ENCODE peak calls at places on chromosomes 12 and 14, in eight cellular contexts. G is tibial nerve; R is stimulated activated CD8-positive, alpha-beta memory T cell treated with anti-CD3 and anti-CD28 coated beads, Interleukin-7, amount 100 ng/mL, for 1 hour; M is NCI-H2081; J is neuronal stem cell; C is Ammon's horn; W is LoVo; S is GM10248. Q is an unnamed sample.

GRCh38 chr12:53788892-53789291 is 37.1 kb upstream of the CISTR start:
- DNase-seq in J (no peak), G (no peak), W (no peak), S (no peak), M (no peak), C (no peak), R (no peak), Q (no peak)

GRCh38 chr12:45165284-45165683 is 50.6 kb upstream of the ANO6 start:
- DNase-seq in W (no peak), R (no peak), G (no peak), J (no peak), C (no peak), M (no peak), S (no peak), Q (peak)

GRCh38 chr12:109719123-109720022 is 5.7 kb downstream of the FAM222A start:
- DNase-seq in C (no peak), W (no peak), S (no peak), G (no peak), M (no peak), R (no peak), J (no peak), Q (peak)

GRCh38 chr12:6030081-6030480 is 85.0 kb upstream of the ANO2 start:
- DNase-seq in R (no peak), J (no peak), C (no peak), S (no peak), W (no peak), M (no peak), G (no peak), Q (no peak)

GRCh38 chr12:54723653-54724256 is 75.6 kb upstream of the DCD start:
- DNase-seq in J (no peak), G (no peak), R (no peak), S (no peak), W (peak), M (no peak), C (peak), Q (peak)

GRCh38 chr12:47754126-47754525 is 4.6 kb downstream of the RAPGEF3 start:
- DNase-seq in R (no peak), C (no peak), M (no peak), W (no peak), J (no peak), S (no peak), G (no peak), Q (peak)

GRCh38 chr12:119803391-119803791 is 73.7 kb downstream of the CIT start:
- DNase-seq in G (no peak), J (peak), M (no peak), R (no peak), C (peak), W (no peak), S (no peak), Q (no peak)

GRCh38 chr14:87989613-87990299 is 3.2 kb downstream of the GALC start:
- DNase-seq in M (no peak), R (no peak), W (peak), G (no peak), S (no peak), C (no peak), J (no peak), Q (no peak)

GRCh38 chr14:69464829-69465228 is 19.7 kb upstream of the PLEKHD1 start:
- DNase-seq in S (no peak), G (no peak), M (no peak), R (no peak), J (no peak), W (peak), C (no peak), Q (no peak)

GRCh38 chr12:57280234-57281062 is 29.5 kb upstream of the STAC3 start:
- DNase-seq in C (peak), S (peak), G (no peak), J (no peak), W (peak), M (no peak), R (peak), Q (peak)

GRCh38 chr12:48351022-48351708 is 446 bp upstream of the ZNF641 start:
- DNase-seq in W (peak), S (no peak), C (no peak), J (peak), M (no peak), G (peak), R (no peak), Q (no peak)

GRCh38 chr12:120783197-120783596 is 57.6 kb downstream of the ACADS start:
- DNase-seq in W (no peak), R (no peak), J (no peak), C (no peak), M (no peak), G (no peak), S (no peak), Q (no peak)

GRCh38 chr12:102300824-102301461 is 103.3 kb upstream of the PMCH start:
- DNase-seq in C (no peak), G (no peak), M (peak), R (no peak), S (peak), J (no peak), W (peak), Q (peak)

GRCh38 chr14:93824076-93824475 is 35.8 kb upstream of the PRIMA1 start:
- DNase-seq in S (no peak), C (no peak), M (no peak), R (no peak), J (no peak), G (no peak), W (no peak), Q (no peak)

GRCh38 chr14:96581026-96581425 is 78.8 kb downstream of the PAPOLA start:
- DNase-seq in M (no peak), W (no peak), C (no peak), S (no peak), J (no peak), G (no peak), R (no peak), Q (no peak)

GRCh38 chr14:26765768-26766550 is 168.1 kb upstream of the NOVA1 start:
- DNase-seq in C (no peak), S (no peak), G (peak), W (no peak), R (no peak), M (no peak), J (peak), Q (peak)

GRCh38 chr12:108701779-108702435 is 29.4 kb downstream of the CORO1C start:
- DNase-seq in R (no peak), J (no peak), S (no peak), G (no peak), W (no peak), M (no peak), C (no peak), Q (peak)

GRCh38 chr14:89025581-89026236 is 201.3 kb downstream of the TTC8 start:
- DNase-seq in C (no peak), S (no peak), J (no peak), W (no peak), G (no peak), R (no peak), M (no peak), Q (no peak)

GRCh38 chr12:90245396-90245795 is 536.8 kb upstream of the ATP2B1 start:
- DNase-seq in C (peak), S (no peak), W (no peak), R (no peak), M (no peak), J (no peak), G (no peak), Q (peak)

GRCh38 chr12:26823391-26823790 is 9.6 kb downstream of the ITPR2 start:
- DNase-seq in S (no peak), G (no peak), M (no peak), J (no peak), C (no peak), R (no peak), W (no peak), Q (no peak)

GRCh38 chr14:104386281-104386841 is 193.2 kb upstream of the C14orf180 start:
- DNase-seq in C (no peak), R (no peak), J (no peak), G (no peak), M (no peak), S (no peak), W (no peak), Q (no peak)

GRCh38 chr12:87599459-87599858 is 429.7 kb downstream of the C12orf50 start:
- DNase-seq in W (no peak), C (no peak), G (no peak), R (no peak), S (no peak), J (no peak), M (no peak), Q (no peak)

GRCh38 chr12:108484845-108485244 is 30.2 kb upstream of the FICD start:
- DNase-seq in W (no peak), R (no peak), C (no peak), J (no peak), S (no peak), G (no peak), M (no peak), Q (no peak)

GRCh38 chr12:12513416-12514006 is 49.2 kb downstream of the DUSP16 start:
- DNase-seq in M (no peak), J (no peak), S (no peak), C (peak), R (no peak), W (no peak), G (no peak), Q (no peak)

GRCh38 chr12:3551976-3552725 is 61.1 kb downstream of the PRMT8 start:
- DNase-seq in M (no peak), J (no peak), C (no peak), G (no peak), R (no peak), S (no peak), W (no peak), Q (no peak)

GRCh38 chr14:22147716-22148115 is 441.3 kb downstream of the DAD1 start:
- DNase-seq in M (no peak), G (no peak), J (no peak), R (no peak), W (no peak), S (no peak), C (no peak), Q (no peak)

GRCh38 chr12:84727964-84728363 is 184.6 kb downstream of the SLC6A15 start:
- DNase-seq in S (no peak), J (no peak), R (no peak), M (no peak), W (no peak), G (no peak), C (no peak), Q (peak)

GRCh38 chr12:124509676-124510300 is 57.6 kb downstream of the NCOR2 start:
- DNase-seq in C (peak), J (no peak), G (peak), R (no peak), W (no peak), S (no peak), M (no peak), Q (peak)

GRCh38 chr14:39456702-39457250 is 24.5 kb upstream of the FBXO33 start:
- DNase-seq in S (no peak), G (no peak), J (no peak), W (no peak), R (no peak), M (no peak), C (no peak), Q (no peak)

GRCh38 chr12:118520954-118521353 is 144.6 kb downstream of the SUDS3 start:
- DNase-seq in C (no peak), J (no peak), G (no peak), R (no peak), S (no peak), M (no peak), W (no peak), Q (no peak)

GRCh38 chr12:1581973-1582708 is 12.2 kb downstream of the FBXL14 start:
- DNase-seq in R (no peak), C (no peak), M (no peak), J (no peak), S (no peak), W (no peak), G (no peak), Q (no peak)

GRCh38 chr14:36068777-36069534 is 107.6 kb downstream of the PTCSC3 start:
- DNase-seq in S (no peak), M (no peak), R (no peak), C (peak), G (no peak), J (no peak), W (peak), Q (peak)

GRCh38 chr12:96719671-96720362 is 187.2 kb upstream of the NEDD1 start:
- DNase-seq in S (peak), J (no peak), G (no peak), W (peak), R (no peak), C (no peak), M (no peak), Q (peak)

GRCh38 chr12:39632670-39633069 is 13.1 kb upstream of the ABCD2 start:
- DNase-seq in G (no peak), W (no peak), M (no peak), J (no peak), R (no peak), S (no peak), C (no peak), Q (no peak)

GRCh38 chr14:102344485-102344884 is 18.2 kb downstream of the CINP start:
- DNase-seq in S (no peak), J (no peak), R (no peak), M (no peak), C (peak), W (no peak), G (no peak), Q (no peak)

GRCh38 chr14:101503431-101504095 is 57.7 kb upstream of the DIO3 start:
- DNase-seq in S (no peak), W (no peak), R (no peak), G (peak), M (no peak), J (no peak), C (no peak), Q (no peak)

GRCh38 chr14:30005114-30005698 is 77.6 kb upstream of the PRKD1 start:
- DNase-seq in G (no peak), M (peak), S (no peak), C (peak), J (peak), R (no peak), W (peak), Q (peak)

GRCh38 chr12:57103856-57104255 is 7.3 kb downstream of the STAT6 start:
- DNase-seq in G (no peak), C (no peak), S (no peak), R (no peak), J (no peak), W (no peak), M (no peak), Q (no peak)

Q was measured in myocyte.